ENCODE peak calls at places on chromosomes 16 and 17, in five cellular contexts. One of them, this sample, is unnamed.
A peak's percentile ranks its signal among the peaks of the same experiment; 100 is the strongest.

GRCh38 chr17:39979865-39980401 is 674 bp upstream of the PSMD3 start:
- DNase-seq in fibroblast of lung: no peak
- DNase-seq in esophagus muscularis mucosa: no peak
- DNase-seq in thyroid gland: peak; percentile 6
- DNase-seq in CD4-positive, alpha-beta T cell: no peak
- DNase-seq in this sample: no peak

GRCh38 chr17:66313995-66314659 is 11.7 kb downstream of the PRKCA start:
- DNase-seq in fibroblast of lung: no peak
- DNase-seq in thyroid gland: no peak
- DNase-seq in esophagus muscularis mucosa: no peak
- DNase-seq in CD4-positive, alpha-beta T cell: no peak
- DNase-seq in this sample: no peak

GRCh38 chr16:69419956-69420355 is 4.5 kb upstream of the CYB5B start:
- DNase-seq in thyroid gland: no peak
- DNase-seq in fibroblast of lung: no peak
- DNase-seq in esophagus muscularis mucosa: no peak
- DNase-seq in CD4-positive, alpha-beta T cell: no peak
- DNase-seq in this sample: no peak

GRCh38 chr17:73396429-73397277 is 84.9 kb upstream of the CDC42EP4 start:
- DNase-seq in CD4-positive, alpha-beta T cell: no peak
- DNase-seq in fibroblast of lung: no peak
- DNase-seq in thyroid gland: peak; percentile 18
- DNase-seq in esophagus muscularis mucosa: no peak
- DNase-seq in this sample: no peak

GRCh38 chr16:31090540-31090939 is 1.8 kb upstream of the PRSS53 start:
- DNase-seq in esophagus muscularis mucosa: no peak
- DNase-seq in fibroblast of lung: no peak
- DNase-seq in thyroid gland: no peak
- DNase-seq in CD4-positive, alpha-beta T cell: no peak
- DNase-seq in this sample: no peak

GRCh38 chr17:48550313-48551205 is 5.7 kb upstream of the HOXB2 start:
- DNase-seq in esophagus muscularis mucosa: no peak
- DNase-seq in thyroid gland: no peak
- DNase-seq in fibroblast of lung: peak; percentile 40
- DNase-seq in CD4-positive, alpha-beta T cell: no peak
- DNase-seq in this sample: no peak

GRCh38 chr17:45334701-45335677 is 18.2 kb upstream of the MAP3K14 start:
- DNase-seq in thyroid gland: no peak
- DNase-seq in fibroblast of lung: no peak
- DNase-seq in esophagus muscularis mucosa: peak; percentile 45
- DNase-seq in CD4-positive, alpha-beta T cell: no peak
- DNase-seq in this sample: no peak

GRCh38 chr17:80855968-80856862 is 135.4 kb upstream of the CHMP6 start:
- DNase-seq in thyroid gland: no peak
- DNase-seq in esophagus muscularis mucosa: no peak
- DNase-seq in fibroblast of lung: peak; percentile 97
- DNase-seq in CD4-positive, alpha-beta T cell: peak; percentile 48
- DNase-seq in this sample: peak; percentile 90

GRCh38 chr16:17296412-17296811 is 174.3 kb downstream of the XYLT1 start:
- DNase-seq in fibroblast of lung: no peak
- DNase-seq in thyroid gland: no peak
- DNase-seq in esophagus muscularis mucosa: no peak
- DNase-seq in CD4-positive, alpha-beta T cell: no peak
- DNase-seq in this sample: no peak

GRCh38 chr16:4303973-4304372 is 11.9 kb upstream of the GLIS2 start:
- DNase-seq in thyroid gland: no peak
- DNase-seq in CD4-positive, alpha-beta T cell: no peak
- DNase-seq in esophagus muscularis mucosa: no peak
- DNase-seq in fibroblast of lung: no peak
- DNase-seq in this sample: no peak

GRCh38 chr16:50359626-50360025 is 9.2 kb downstream of the BRD7 start:
- DNase-seq in thyroid gland: no peak
- DNase-seq in fibroblast of lung: no peak
- DNase-seq in esophagus muscularis mucosa: no peak
- DNase-seq in CD4-positive, alpha-beta T cell: no peak
- DNase-seq in this sample: no peak

GRCh38 chr16:50354082-50354481 is 14.7 kb downstream of the BRD7 start:
- DNase-seq in CD4-positive, alpha-beta T cell: no peak
- DNase-seq in fibroblast of lung: no peak
- DNase-seq in esophagus muscularis mucosa: no peak
- DNase-seq in thyroid gland: no peak
- DNase-seq in this sample: no peak

GRCh38 chr16:50351952-50352351 is 16.8 kb downstream of the BRD7 start:
- DNase-seq in fibroblast of lung: no peak
- DNase-seq in esophagus muscularis mucosa: no peak
- DNase-seq in thyroid gland: no peak
- DNase-seq in CD4-positive, alpha-beta T cell: no peak
- DNase-seq in this sample: no peak

GRCh38 chr16:50351116-50351515 is 17.7 kb downstream of the BRD7 start:
- DNase-seq in fibroblast of lung: no peak
- DNase-seq in esophagus muscularis mucosa: no peak
- DNase-seq in CD4-positive, alpha-beta T cell: no peak
- DNase-seq in thyroid gland: no peak
- DNase-seq in this sample: no peak

GRCh38 chr16:50354629-50355456 is 13.9 kb downstream of the BRD7 start:
- DNase-seq in esophagus muscularis mucosa: no peak
- DNase-seq in CD4-positive, alpha-beta T cell: no peak
- DNase-seq in thyroid gland: no peak
- DNase-seq in fibroblast of lung: peak; percentile 53
- DNase-seq in this sample: no peak
- TF ChIP-seq CTCF in esophagus muscularis mucosa: peak; percentile 64
- TF ChIP-seq CTCF in CD4-positive, alpha-beta T cell: peak; percentile 95
- TF ChIP-seq CTCF in thyroid gland: peak; percentile 64
- TF ChIP-seq CTCF in fibroblast of lung: peak; percentile 57
- TF ChIP-seq CTCF in this sample: peak; percentile 45

GRCh38 chr16:86447228-86447627 is 63.1 kb upstream of the FOXF1 start:
- DNase-seq in thyroid gland: no peak
- DNase-seq in esophagus muscularis mucosa: no peak
- DNase-seq in CD4-positive, alpha-beta T cell: no peak
- DNase-seq in fibroblast of lung: no peak
- DNase-seq in this sample: no peak
- TF ChIP-seq CTCF in thyroid gland: no peak
- TF ChIP-seq CTCF in esophagus muscularis mucosa: no peak
- TF ChIP-seq CTCF in CD4-positive, alpha-beta T cell: no peak
- TF ChIP-seq CTCF in fibroblast of lung: no peak
- TF ChIP-seq CTCF in this sample: no peak

DNA sequence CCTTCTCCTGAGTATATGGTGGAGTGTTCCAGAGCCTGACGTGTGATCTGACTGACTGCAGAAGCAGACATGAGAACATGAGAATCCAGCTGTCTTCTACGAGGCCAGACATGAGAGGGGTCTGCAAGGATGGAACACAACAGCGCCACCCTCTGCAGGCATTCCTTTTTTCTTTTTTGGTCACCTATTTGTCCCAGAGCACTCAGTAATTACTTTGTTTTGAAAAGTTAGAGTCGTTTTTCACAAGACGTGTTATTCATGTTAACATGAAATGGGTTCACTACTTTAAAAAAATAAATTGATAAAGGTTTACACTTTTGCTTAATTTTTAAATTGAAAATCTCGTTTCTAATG is 43.8 kb upstream of the ATP2A3 start:
- DNase-seq in esophagus muscularis mucosa: no peak
- DNase-seq in thyroid gland: no peak
- DNase-seq in CD4-positive, alpha-beta T cell: no peak
- DNase-seq in fibroblast of lung: peak; percentile 38
- DNase-seq in this sample: no peak
- TF ChIP-seq CTCF in esophagus muscularis mucosa: no peak
- TF ChIP-seq CTCF in thyroid gland: no peak
- TF ChIP-seq CTCF in CD4-positive, alpha-beta T cell: no peak
- TF ChIP-seq CTCF in fibroblast of lung: peak; percentile 33
- TF ChIP-seq CTCF in this sample: no peak

DNA sequence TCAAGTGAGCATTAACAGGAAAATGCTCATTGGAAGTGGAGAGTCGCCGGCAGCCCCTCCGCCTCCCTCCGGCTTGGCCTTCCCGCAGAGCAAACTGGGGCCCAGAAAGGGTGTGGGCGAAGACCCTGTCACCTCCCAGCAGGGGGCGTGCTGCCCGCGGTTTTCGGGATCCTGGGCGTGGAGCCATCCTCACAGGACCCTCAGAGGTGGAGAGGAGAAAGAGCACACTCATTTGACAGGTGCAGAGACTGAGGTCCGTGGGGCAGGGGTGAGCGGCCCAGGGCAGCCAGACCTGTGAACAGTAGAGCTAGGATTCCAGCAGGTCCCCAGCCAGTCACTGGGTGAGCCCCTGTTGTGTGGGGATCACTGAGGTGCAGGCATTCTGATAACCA is 1002.9 kb downstream of the KCNJ18 start:
- DNase-seq in esophagus muscularis mucosa: peak; percentile 74
- DNase-seq in CD4-positive, alpha-beta T cell: no peak
- DNase-seq in thyroid gland: no peak
- DNase-seq in fibroblast of lung: no peak
- DNase-seq in this sample: no peak
- TF ChIP-seq CTCF in esophagus muscularis mucosa: no peak
- TF ChIP-seq CTCF in CD4-positive, alpha-beta T cell: no peak
- TF ChIP-seq CTCF in thyroid gland: no peak
- TF ChIP-seq CTCF in fibroblast of lung: no peak
- TF ChIP-seq CTCF in this sample: no peak

GRCh38 chr17:75208161-75208560 is 2.7 kb downstream of the NUP85 start:
- DNase-seq in thyroid gland: no peak
- DNase-seq in fibroblast of lung: no peak
- DNase-seq in CD4-positive, alpha-beta T cell: no peak
- DNase-seq in esophagus muscularis mucosa: no peak
- DNase-seq in this sample: no peak

GRCh38 chr17:75209061-75209460 is 3.6 kb downstream of the NUP85 start:
- DNase-seq in fibroblast of lung: no peak
- DNase-seq in thyroid gland: no peak
- DNase-seq in esophagus muscularis mucosa: no peak
- DNase-seq in CD4-positive, alpha-beta T cell: no peak
- DNase-seq in this sample: no peak

GRCh38 chr17:75205793-75206163 is 299 bp downstream of the NUP85 start:
- DNase-seq in thyroid gland: no peak
- DNase-seq in fibroblast of lung: no peak
- DNase-seq in CD4-positive, alpha-beta T cell: no peak
- DNase-seq in esophagus muscularis mucosa: no peak
- DNase-seq in this sample: no peak

GRCh38 chr17:75207760-75208159 is 2.3 kb downstream of the NUP85 start:
- DNase-seq in esophagus muscularis mucosa: no peak
- DNase-seq in thyroid gland: no peak
- DNase-seq in fibroblast of lung: no peak
- DNase-seq in CD4-positive, alpha-beta T cell: no peak
- DNase-seq in this sample: no peak

GRCh38 chr17:75205037-75205792 is at the start of gene NUP85:
- DNase-seq in CD4-positive, alpha-beta T cell: peak; percentile 90
- DNase-seq in thyroid gland: peak; percentile 93
- DNase-seq in fibroblast of lung: peak; percentile 94
- DNase-seq in esophagus muscularis mucosa: peak; percentile 98
- DNase-seq in this sample: peak; percentile 97
- TF ChIP-seq CTCF in CD4-positive, alpha-beta T cell: no peak
- TF ChIP-seq CTCF in thyroid gland: no peak
- TF ChIP-seq CTCF in fibroblast of lung: no peak
- TF ChIP-seq CTCF in esophagus muscularis mucosa: no peak
- TF ChIP-seq CTCF in this sample: no peak

This sample was measured in GM13977.